ENCODE peak calls at places on chromosome X, in five cellular contexts. One of them, this sample, is unnamed.

GRCh38 chrX:39491548-39492297 is 606.0 kb downstream of the BCOR start:
- DNase-seq in AG04450: no peak
- DNase-seq in PC-3: no peak
- DNase-seq in HFF-Myc: no peak
- DNase-seq in GM20000: peak; percentile 58
- DNase-seq in this sample: no peak

GRCh38 chrX:49231333-49232000 is 1.7 kb downstream of the CACNA1F start:
- DNase-seq in AG04450: no peak
- DNase-seq in PC-3: no peak
- DNase-seq in HFF-Myc: no peak
- DNase-seq in GM20000: no peak
- DNase-seq in this sample: no peak

GRCh38 chrX:65035451-65035779 is 59.2 kb upstream of the ZC4H2 start:
- DNase-seq in AG04450: no peak
- DNase-seq in PC-3: peak; percentile 36
- DNase-seq in HFF-Myc: no peak
- DNase-seq in GM20000: no peak
- DNase-seq in this sample: no peak

GRCh38 chrX:74490249-74490648 is 69.0 kb downstream of the SLC16A2 start:
- DNase-seq in AG04450: no peak
- DNase-seq in PC-3: no peak
- DNase-seq in HFF-Myc: no peak
- DNase-seq in GM20000: no peak
- DNase-seq in this sample: no peak

GRCh38 chrX:40107291-40108083 is 9.7 kb upstream of the BCOR start:
- DNase-seq in AG04450: no peak
- DNase-seq in PC-3: peak; percentile 64
- DNase-seq in HFF-Myc: no peak
- DNase-seq in GM20000: peak; percentile 47
- DNase-seq in this sample: no peak

GRCh38 chrX:103376118-103376978 is at the start of gene BEX3:
- DNase-seq in AG04450: no peak
- DNase-seq in PC-3: peak; percentile 44
- DNase-seq in HFF-Myc: no peak
- DNase-seq in GM20000: no peak
- DNase-seq in this sample: peak; percentile 20

GRCh38 chrX:135437867-135438733 is 16.4 kb downstream of the SMIM10L2A start:
- DNase-seq in AG04450: no peak
- DNase-seq in PC-3: peak; percentile 5
- DNase-seq in HFF-Myc: no peak
- DNase-seq in GM20000: no peak
- DNase-seq in this sample: no peak

GRCh38 chrX:150365051-150365952 is 2.2 kb downstream of the MAMLD1 start:
- DNase-seq in AG04450: no peak
- DNase-seq in PC-3: peak; percentile 57
- DNase-seq in HFF-Myc: no peak
- DNase-seq in GM20000: peak; percentile 24
- DNase-seq in this sample: no peak

GRCh38 chrX:113892401-113892800 is 691.5 kb upstream of the HTR2C start:
- DNase-seq in AG04450: no peak
- DNase-seq in PC-3: peak; percentile 9
- DNase-seq in HFF-Myc: no peak
- DNase-seq in GM20000: no peak
- DNase-seq in this sample: no peak

GRCh38 chrX:31279359-31279758 is 207.5 kb upstream of the FTHL17 start:
- DNase-seq in AG04450: no peak
- DNase-seq in PC-3: peak; percentile 3
- DNase-seq in HFF-Myc: peak; percentile 6
- DNase-seq in GM20000: no peak
- DNase-seq in this sample: no peak

GRCh38 chrX:106300239-106300638 is 132.1 kb downstream of the PWWP3B start:
- DNase-seq in AG04450: no peak
- DNase-seq in PC-3: peak; percentile 96
- DNase-seq in HFF-Myc: no peak
- DNase-seq in GM20000: no peak
- DNase-seq in this sample: no peak

GRCh38 chrX:48975541-48975940 is 3.9 kb upstream of the KCND1 start:
- DNase-seq in AG04450: no peak
- DNase-seq in PC-3: no peak
- DNase-seq in HFF-Myc: no peak
- DNase-seq in GM20000: no peak
- DNase-seq in this sample: no peak

GRCh38 chrX:143306991-143307965 is 210.0 kb downstream of the SPANXN3 start:
- DNase-seq in AG04450: no peak
- DNase-seq in PC-3: no peak
- DNase-seq in HFF-Myc: no peak
- DNase-seq in GM20000: no peak
- DNase-seq in this sample: no peak

GRCh38 chrX:81120936-81121351 is 80.8 kb downstream of the HMGN5 start:
- DNase-seq in AG04450: no peak
- DNase-seq in PC-3: peak; percentile 62
- DNase-seq in HFF-Myc: no peak
- DNase-seq in GM20000: peak; percentile 5
- DNase-seq in this sample: no peak

GRCh38 chrX:10233173-10233572 is 76.4 kb downstream of the CLCN4 start:
- DNase-seq in AG04450: no peak
- DNase-seq in PC-3: no peak
- DNase-seq in HFF-Myc: no peak
- DNase-seq in GM20000: no peak
- DNase-seq in this sample: no peak

GRCh38 chrX:106404512-106404911 is 207.3 kb upstream of the RADX start:
- DNase-seq in AG04450: no peak
- DNase-seq in PC-3: peak; percentile 48
- DNase-seq in HFF-Myc: no peak
- DNase-seq in GM20000: no peak
- DNase-seq in this sample: no peak

GRCh38 chrX:123171781-123172180 is 12.3 kb upstream of the GRIA3 start:
- DNase-seq in AG04450: no peak
- DNase-seq in PC-3: no peak
- DNase-seq in HFF-Myc: no peak
- DNase-seq in GM20000: no peak
- DNase-seq in this sample: no peak

GRCh38 chrX:123169247-123169901 is 14.7 kb upstream of the GRIA3 start:
- DNase-seq in AG04450: no peak
- DNase-seq in PC-3: peak; percentile 69
- DNase-seq in HFF-Myc: no peak
- DNase-seq in GM20000: no peak
- DNase-seq in this sample: no peak

GRCh38 chrX:123175366-123176122 is 8.5 kb upstream of the GRIA3 start:
- DNase-seq in AG04450: no peak
- DNase-seq in PC-3: no peak
- DNase-seq in HFF-Myc: no peak
- DNase-seq in GM20000: no peak
- DNase-seq in this sample: no peak

GRCh38 chrX:123172874-123173273 is 11.2 kb upstream of the GRIA3 start:
- DNase-seq in AG04450: no peak
- DNase-seq in PC-3: no peak
- DNase-seq in HFF-Myc: no peak
- DNase-seq in GM20000: no peak
- DNase-seq in this sample: no peak

DNA sequence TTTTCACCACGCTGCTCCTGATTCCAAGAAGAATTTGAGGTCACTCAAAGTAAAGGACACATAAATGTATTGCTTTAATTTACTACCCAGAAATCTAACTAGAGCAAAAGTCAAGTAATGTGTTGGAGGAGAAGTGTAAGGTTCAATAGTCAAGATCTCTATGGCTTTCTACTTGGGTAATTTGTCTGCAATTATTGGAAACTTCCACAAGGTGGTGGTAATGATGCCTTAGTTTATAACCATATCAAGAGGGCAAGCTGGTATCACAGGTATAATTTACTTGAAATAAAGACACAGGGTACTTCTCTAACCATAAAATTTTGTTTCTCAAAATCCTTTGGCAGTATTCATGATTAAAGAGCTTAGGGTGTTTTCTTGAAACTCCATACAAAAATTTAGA is 10.2 kb upstream of the GRIA3 start:
- DNase-seq in AG04450: no peak
- DNase-seq in PC-3: peak; percentile 51
- DNase-seq in HFF-Myc: no peak
- DNase-seq in GM20000: no peak
- DNase-seq in this sample: no peak
- TF ChIP-seq CTCF in AG04450: no peak
- TF ChIP-seq CTCF in PC-3: peak; percentile 54
- TF ChIP-seq CTCF in HFF-Myc: no peak
- TF ChIP-seq CTCF in GM20000: no peak
- TF ChIP-seq CTCF in this sample: no peak

GRCh38 chrX:119999087-119999634 is 55.6 kb upstream of the NKAP start:
- DNase-seq in AG04450: no peak
- DNase-seq in PC-3: no peak
- DNase-seq in HFF-Myc: no peak
- DNase-seq in GM20000: no peak
- DNase-seq in this sample: no peak
- TF ChIP-seq CTCF in AG04450: no peak
- TF ChIP-seq CTCF in PC-3: no peak
- TF ChIP-seq CTCF in HFF-Myc: no peak
- TF ChIP-seq CTCF in GM20000: no peak
- TF ChIP-seq CTCF in this sample: no peak

GRCh38 chrX:47620303-47620685 is 637 bp upstream of the SYN1 start:
- DNase-seq in AG04450: no peak
- DNase-seq in PC-3: no peak
- DNase-seq in HFF-Myc: no peak
- DNase-seq in GM20000: no peak
- DNase-seq in this sample: no peak

GRCh38 chrX:47618923-47619485 is 653 bp downstream of the SYN1 start:
- DNase-seq in AG04450: no peak
- DNase-seq in PC-3: no peak
- DNase-seq in HFF-Myc: no peak
- DNase-seq in GM20000: no peak
- DNase-seq in this sample: no peak

GRCh38 chrX:47621851-47622250 is 2.2 kb upstream of the SYN1 start:
- DNase-seq in AG04450: no peak
- DNase-seq in PC-3: no peak
- DNase-seq in HFF-Myc: no peak
- DNase-seq in GM20000: no peak
- DNase-seq in this sample: no peak

GRCh38 chrX:47623540-47624027 is 3.9 kb upstream of the SYN1 start:
- DNase-seq in AG04450: peak; percentile 32
- DNase-seq in PC-3: no peak
- DNase-seq in HFF-Myc: peak; percentile 46
- DNase-seq in GM20000: peak; percentile 40
- DNase-seq in this sample: peak; percentile 28

DNA sequence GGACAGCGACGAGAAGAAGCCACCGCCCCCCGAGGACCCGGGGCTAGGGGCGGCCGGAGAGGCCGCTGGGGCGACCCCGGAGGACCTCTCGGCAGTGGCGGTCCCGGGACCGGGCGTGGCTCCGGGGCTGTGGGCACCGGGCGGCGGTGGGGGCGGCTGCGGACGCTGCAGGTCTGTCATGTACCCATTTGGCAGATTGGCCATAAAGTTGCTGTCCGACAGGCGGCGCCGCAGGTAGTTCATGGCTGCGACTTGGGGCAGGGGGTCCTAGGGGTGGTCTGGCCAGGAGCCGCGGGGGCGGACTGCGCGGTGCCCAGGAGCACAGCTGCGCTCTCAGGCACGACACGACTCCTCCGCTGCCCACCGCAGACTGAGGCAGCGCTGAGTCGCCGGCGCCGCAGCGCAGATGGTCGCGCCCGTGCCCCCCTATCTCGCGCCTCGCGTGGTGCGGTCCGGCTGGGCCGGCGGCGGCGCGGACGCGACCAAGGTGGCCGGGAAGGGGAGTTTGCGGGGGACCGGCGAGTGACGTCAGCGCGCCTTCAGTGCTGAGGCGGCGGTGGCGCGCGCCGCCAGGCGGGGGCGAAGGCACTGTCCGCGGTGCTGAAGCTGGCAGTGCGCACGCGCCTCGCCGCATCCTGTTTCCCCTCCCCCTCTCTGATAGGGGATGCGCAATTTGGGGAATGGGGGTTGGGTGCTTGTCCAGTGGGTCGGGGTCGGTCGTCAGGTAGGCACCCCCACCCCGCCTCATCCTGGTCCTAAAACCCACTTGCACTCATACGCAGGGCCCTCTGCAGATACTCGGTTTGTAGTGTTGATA is at the start of gene SYN1:
- DNase-seq in AG04450: peak; percentile 42
- DNase-seq in PC-3: peak; percentile 38
- DNase-seq in HFF-Myc: peak; percentile 14
- DNase-seq in GM20000: peak; percentile 94
- DNase-seq in this sample: no peak
- TF ChIP-seq CTCF in AG04450: no peak
- TF ChIP-seq CTCF in PC-3: no peak
- TF ChIP-seq CTCF in HFF-Myc: no peak
- TF ChIP-seq CTCF in GM20000: peak; percentile 15
- TF ChIP-seq CTCF in this sample: no peak

GRCh38 chrX:68018248-68019203 is 414.8 kb downstream of the OPHN1 start:
- DNase-seq in AG04450: no peak
- DNase-seq in PC-3: peak; percentile 44
- DNase-seq in HFF-Myc: no peak
- DNase-seq in GM20000: no peak
- DNase-seq in this sample: no peak
- TF ChIP-seq CTCF in AG04450: peak; percentile 65
- TF ChIP-seq CTCF in PC-3: peak; percentile 75
- TF ChIP-seq CTCF in HFF-Myc: peak; percentile 58
- TF ChIP-seq CTCF in GM20000: no peak
- TF ChIP-seq CTCF in this sample: peak; percentile 68

DNA sequence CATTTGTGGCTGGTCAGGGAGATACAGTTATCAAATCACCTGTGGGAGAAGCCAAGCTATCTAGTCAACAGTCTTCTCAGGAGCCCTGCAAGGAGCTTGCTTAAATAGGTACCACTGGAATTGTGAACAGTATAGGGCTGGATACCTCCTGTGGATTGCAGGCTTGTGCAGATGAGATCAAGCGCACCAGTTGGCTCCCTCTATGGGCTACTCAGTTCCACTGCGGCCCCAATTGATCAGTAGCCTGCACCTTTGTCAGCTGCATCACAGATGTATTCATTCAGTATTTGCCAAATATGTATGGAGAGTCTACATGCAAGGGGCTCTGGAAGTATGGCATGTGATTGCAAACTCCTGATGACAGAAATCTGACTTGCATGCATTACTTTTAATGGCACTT is 28.6 kb downstream of the TEX13A start:
- DNase-seq in AG04450: no peak
- DNase-seq in PC-3: peak; percentile 59
- DNase-seq in HFF-Myc: no peak
- DNase-seq in GM20000: no peak
- DNase-seq in this sample: no peak
- TF ChIP-seq CTCF in AG04450: peak; percentile 47
- TF ChIP-seq CTCF in PC-3: peak; percentile 65
- TF ChIP-seq CTCF in HFF-Myc: peak; percentile 23
- TF ChIP-seq CTCF in GM20000: no peak
- TF ChIP-seq CTCF in this sample: peak; percentile 21

GRCh38 chrX:2608638-2609430 is 82.3 kb upstream of the CD99 start:
- DNase-seq in AG04450: peak; percentile 54
- DNase-seq in PC-3: peak; percentile 83
- DNase-seq in HFF-Myc: no peak
- DNase-seq in GM20000: peak; percentile 97
- DNase-seq in this sample: peak; percentile 69
- TF ChIP-seq CTCF in AG04450: no peak
- TF ChIP-seq CTCF in PC-3: no peak
- TF ChIP-seq CTCF in HFF-Myc: no peak
- TF ChIP-seq CTCF in GM20000: no peak
- TF ChIP-seq CTCF in this sample: no peak

GRCh38 chrX:131830400-131831184 is 192.5 kb upstream of the STK26 start:
- DNase-seq in AG04450: no peak
- DNase-seq in PC-3: peak; percentile 71
- DNase-seq in HFF-Myc: no peak
- DNase-seq in GM20000: peak; percentile 49
- DNase-seq in this sample: peak; percentile 37
- TF ChIP-seq CTCF in AG04450: peak; percentile 26
- TF ChIP-seq CTCF in PC-3: peak; percentile 48
- TF ChIP-seq CTCF in HFF-Myc: no peak
- TF ChIP-seq CTCF in GM20000: no peak
- TF ChIP-seq CTCF in this sample: peak; percentile 49

GRCh38 chrX:68287419-68287818 is 145.9 kb downstream of the OPHN1 start:
- DNase-seq in AG04450: no peak
- DNase-seq in PC-3: no peak
- DNase-seq in HFF-Myc: no peak
- DNase-seq in GM20000: no peak
- DNase-seq in this sample: no peak
- TF ChIP-seq CTCF in AG04450: no peak
- TF ChIP-seq CTCF in PC-3: no peak
- TF ChIP-seq CTCF in HFF-Myc: no peak
- TF ChIP-seq CTCF in GM20000: no peak
- TF ChIP-seq CTCF in this sample: no peak

This sample was measured in AG09319.